ENCODE peak calls at places on chromosomes 3 and 15, in four cellular contexts. L, K, Y and A are unnamed samples.

GRCh38 chr3:55180936-55181535 is 253.2 kb upstream of the LRTM1 start:
- DNase-seq in L (peak; percentile 49), Y (no peak), K (no peak), A (peak; percentile 16)

GRCh38 chr3:28916713-28917499 is 364.0 kb upstream of the RBMS3 start:
- DNase-seq in L (peak; percentile 13), K (peak; percentile 67), Y (peak; percentile 33), A (peak; percentile 60)

GRCh38 chr3:70982700-70983140 is 600.8 kb downstream of the FOXP1 start:
- DNase-seq in K (peak; percentile 43), L (peak; percentile 47), Y (no peak), A (no peak)

GRCh38 chr3:24375947-24376384 is 118.7 kb downstream of the THRB start:
- DNase-seq in K (no peak), L (peak; percentile 37), Y (no peak), A (no peak)

GRCh38 chr3:25603703-25604102 is 61.0 kb downstream of the TOP2B start:
- DNase-seq in K (peak; percentile 59), Y (no peak), L (no peak), A (no peak)

GRCh38 chr3:107235923-107236315 is 141.3 kb upstream of the CCDC54 start:
- DNase-seq in L (peak; percentile 29), Y (peak; percentile 20), K (peak; percentile 31), A (peak; percentile 49)

GRCh38 chr3:46566040-46566631 is at the start of gene LRRC2:
- DNase-seq in L (peak; percentile 71), K (peak; percentile 81), Y (peak; percentile 42), A (peak; percentile 59)

GRCh38 chr15:65862682-65863081 is 6.6 kb upstream of the RAB11A start:
- DNase-seq in Y (peak; percentile 40), L (peak; percentile 58), K (peak; percentile 61), A (peak; percentile 86)

GRCh38 chr3:187717572-187717971 is 15.2 kb upstream of the RTP2 start:
- DNase-seq in Y (no peak), L (no peak), K (no peak), A (no peak)

GRCh38 chr15:85778107-85778776 is 16.5 kb downstream of the KLHL25 start:
- DNase-seq in Y (no peak), K (peak; percentile 63), L (no peak), A (no peak)

GRCh38 chr3:186298876-186299275 is 63.2 kb downstream of the DGKG start:
- DNase-seq in L (no peak), Y (no peak), K (no peak), A (peak; percentile 70)

GRCh38 chr3:42265059-42265991 is 660 bp downstream of the CCK start:
- DNase-seq in Y (no peak), L (no peak), K (no peak), A (no peak)

GRCh38 chr3:153439780-153440179 is 277.8 kb downstream of the RAP2B start:
- DNase-seq in L (no peak), K (no peak), Y (no peak), A (no peak)
- H3K4me1 ChIP-seq in L (no peaks in the 10 kb centered on the region), K (no peaks in the 10 kb centered on the region), Y (no peaks in the 10 kb centered on the region), A (no peaks in the 10 kb centered on the region)

GRCh38 chr3:61820306-61820992 is 259.1 kb downstream of the PTPRG start:
- DNase-seq in Y (no peak), K (no peak), L (no peak), A (no peak)
- TF ChIP-seq CTCF in Y (no peak), K (no peak), L (no peak), A (no peak)

GRCh38 chr3:52246728-52247454 is 1.3 kb downstream of the PPM1M start:
- DNase-seq in Y (no peak), L (no peak), K (no peak), A (no peak)
- H3K4me3 ChIP-seq in Y (no peak overlapping the region), L (no peak overlapping the region), K (peak overlapping the region; percentile 64), A (no peak overlapping the region)

DNA sequence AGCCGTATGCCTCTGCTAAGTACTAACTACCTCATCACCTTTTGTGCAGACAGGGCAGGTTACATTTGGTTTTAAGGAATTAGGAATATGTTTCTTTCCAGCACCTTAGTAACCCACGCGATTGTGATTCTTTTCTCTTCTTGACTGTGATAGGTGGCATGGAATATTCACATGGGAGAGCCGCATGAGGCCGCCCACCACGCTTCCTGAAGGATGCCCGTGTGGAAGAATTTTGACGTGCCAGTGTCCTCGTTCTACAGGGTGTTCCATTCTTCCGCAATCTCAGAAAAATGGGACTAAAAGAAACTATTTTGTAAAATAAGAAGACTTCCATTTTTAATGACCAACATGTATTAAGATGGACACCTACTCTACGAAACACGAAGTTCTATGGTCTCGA is 16.3 kb downstream of the B3GNT5 start:
- DNase-seq in L (no peak), K (no peak), Y (no peak), A (no peak)
- H3K4me1 ChIP-seq in L (peaks cover 26% of the 10 kb centered on the region), K (no peaks in the 10 kb centered on the region), Y (peaks cover 56% of the 10 kb centered on the region), A (no peaks in the 10 kb centered on the region)